ENCODE peak calls at places on chromosomes 4 and X, in ten cellular contexts. One of them, this sample, is unnamed.
A peak's percentile ranks its signal among the peaks of the same experiment; 100 is the strongest.

GRCh38 chr4:106294062-106294461 is 21.9 kb downstream of the TBCK start:
- DNase-seq in HTR-8/SVneo: no peak
- DNase-seq in pons: no peak
- DNase-seq in stimulated activated naive B cell treated with anti-CD40 and anti-IgM and Interleukin-4, amounts not matched to agents 10 μg/mL and 1 μg/mL and 100 μg/mL, for 72 hours: no peak
- DNase-seq in stimulated activated CD8-positive, alpha-beta memory T cell treated with anti-CD3 and anti-CD28 coated beads, Interleukin-4, amount 100 ng/mL, for 24 hours: no peak
- DNase-seq in nucleus accumbens: no peak
- DNase-seq in A549: no peak
- DNase-seq in mucosa of descending colon: no peak
- DNase-seq in ELF-1: no peak
- DNase-seq in substantia nigra: no peak
- DNase-seq in this sample: no peak

GRCh38 chrX:3638280-3638873 is 75.1 kb downstream of the PRKX start:
- DNase-seq in HTR-8/SVneo: peak; percentile 57
- DNase-seq in pons: peak; percentile 30
- DNase-seq in stimulated activated naive B cell treated with anti-CD40 and anti-IgM and Interleukin-4, amounts not matched to agents 10 μg/mL and 1 μg/mL and 100 μg/mL, for 72 hours: no peak
- DNase-seq in stimulated activated CD8-positive, alpha-beta memory T cell treated with anti-CD3 and anti-CD28 coated beads, Interleukin-4, amount 100 ng/mL, for 24 hours: peak; percentile 25
- DNase-seq in nucleus accumbens: no peak
- DNase-seq in A549: peak; percentile 37
- DNase-seq in mucosa of descending colon: no peak
- DNase-seq in ELF-1: peak; percentile 30
- DNase-seq in substantia nigra: no peak
- DNase-seq in this sample: peak; percentile 53

GRCh38 chrX:136754641-136755040 is 26.1 kb downstream of the ARHGEF6 start:
- DNase-seq in HTR-8/SVneo: no peak
- DNase-seq in pons: peak; percentile 32
- DNase-seq in stimulated activated naive B cell treated with anti-CD40 and anti-IgM and Interleukin-4, amounts not matched to agents 10 μg/mL and 1 μg/mL and 100 μg/mL, for 72 hours: no peak
- DNase-seq in stimulated activated CD8-positive, alpha-beta memory T cell treated with anti-CD3 and anti-CD28 coated beads, Interleukin-4, amount 100 ng/mL, for 24 hours: no peak
- DNase-seq in nucleus accumbens: peak; percentile 3
- DNase-seq in A549: no peak
- DNase-seq in mucosa of descending colon: peak; percentile 54
- DNase-seq in ELF-1: no peak
- DNase-seq in substantia nigra: no peak
- DNase-seq in this sample: no peak

GRCh38 chr4:71235321-71236206 is 103.3 kb upstream of the SLC4A4 start:
- DNase-seq in HTR-8/SVneo: no peak
- DNase-seq in pons: peak; percentile 22
- DNase-seq in stimulated activated naive B cell treated with anti-CD40 and anti-IgM and Interleukin-4, amounts not matched to agents 10 μg/mL and 1 μg/mL and 100 μg/mL, for 72 hours: no peak
- DNase-seq in stimulated activated CD8-positive, alpha-beta memory T cell treated with anti-CD3 and anti-CD28 coated beads, Interleukin-4, amount 100 ng/mL, for 24 hours: no peak
- DNase-seq in nucleus accumbens: peak; percentile 15
- DNase-seq in A549: no peak
- DNase-seq in mucosa of descending colon: no peak
- DNase-seq in ELF-1: no peak
- DNase-seq in substantia nigra: no peak
- DNase-seq in this sample: no peak

GRCh38 chr4:139509727-139510410 is 46.1 kb downstream of the SETD7 start:
- DNase-seq in HTR-8/SVneo: peak; percentile 13
- DNase-seq in pons: peak; percentile 70
- DNase-seq in stimulated activated naive B cell treated with anti-CD40 and anti-IgM and Interleukin-4, amounts not matched to agents 10 μg/mL and 1 μg/mL and 100 μg/mL, for 72 hours: no peak
- DNase-seq in stimulated activated CD8-positive, alpha-beta memory T cell treated with anti-CD3 and anti-CD28 coated beads, Interleukin-4, amount 100 ng/mL, for 24 hours: no peak
- DNase-seq in nucleus accumbens: peak; percentile 12
- DNase-seq in A549: peak; percentile 29
- DNase-seq in mucosa of descending colon: no peak
- DNase-seq in ELF-1: peak; percentile 37
- DNase-seq in substantia nigra: peak; percentile 8
- DNase-seq in this sample: peak; percentile 27

GRCh38 chr4:38075370-38076152 is 115.4 kb downstream of the PTTG2 start:
- DNase-seq in HTR-8/SVneo: no peak
- DNase-seq in pons: peak; percentile 75
- DNase-seq in stimulated activated naive B cell treated with anti-CD40 and anti-IgM and Interleukin-4, amounts not matched to agents 10 μg/mL and 1 μg/mL and 100 μg/mL, for 72 hours: no peak
- DNase-seq in stimulated activated CD8-positive, alpha-beta memory T cell treated with anti-CD3 and anti-CD28 coated beads, Interleukin-4, amount 100 ng/mL, for 24 hours: no peak
- DNase-seq in nucleus accumbens: no peak
- DNase-seq in A549: peak; percentile 30
- DNase-seq in mucosa of descending colon: no peak
- DNase-seq in ELF-1: no peak
- DNase-seq in substantia nigra: no peak
- DNase-seq in this sample: no peak

GRCh38 chrX:154349359-154349935 is 25.0 kb downstream of the FLNA start:
- DNase-seq in HTR-8/SVneo: no peak
- DNase-seq in pons: no peak
- DNase-seq in stimulated activated naive B cell treated with anti-CD40 and anti-IgM and Interleukin-4, amounts not matched to agents 10 μg/mL and 1 μg/mL and 100 μg/mL, for 72 hours: no peak
- DNase-seq in stimulated activated CD8-positive, alpha-beta memory T cell treated with anti-CD3 and anti-CD28 coated beads, Interleukin-4, amount 100 ng/mL, for 24 hours: no peak
- DNase-seq in nucleus accumbens: no peak
- DNase-seq in A549: peak; percentile 26
- DNase-seq in mucosa of descending colon: peak; percentile 50
- DNase-seq in ELF-1: no peak
- DNase-seq in substantia nigra: no peak
- DNase-seq in this sample: no peak

GRCh38 chrX:125769628-125770027 is 396.5 kb downstream of the DCAF12L2 start:
- DNase-seq in HTR-8/SVneo: no peak
- DNase-seq in pons: no peak
- DNase-seq in stimulated activated naive B cell treated with anti-CD40 and anti-IgM and Interleukin-4, amounts not matched to agents 10 μg/mL and 1 μg/mL and 100 μg/mL, for 72 hours: no peak
- DNase-seq in stimulated activated CD8-positive, alpha-beta memory T cell treated with anti-CD3 and anti-CD28 coated beads, Interleukin-4, amount 100 ng/mL, for 24 hours: no peak
- DNase-seq in nucleus accumbens: no peak
- DNase-seq in A549: no peak
- DNase-seq in mucosa of descending colon: no peak
- DNase-seq in ELF-1: no peak
- DNase-seq in substantia nigra: no peak
- DNase-seq in this sample: no peak

GRCh38 chr4:138542191-138542771 is 300.1 kb upstream of the SLC7A11 start:
- DNase-seq in HTR-8/SVneo: no peak
- DNase-seq in pons: no peak
- DNase-seq in stimulated activated naive B cell treated with anti-CD40 and anti-IgM and Interleukin-4, amounts not matched to agents 10 μg/mL and 1 μg/mL and 100 μg/mL, for 72 hours: no peak
- DNase-seq in stimulated activated CD8-positive, alpha-beta memory T cell treated with anti-CD3 and anti-CD28 coated beads, Interleukin-4, amount 100 ng/mL, for 24 hours: no peak
- DNase-seq in nucleus accumbens: no peak
- DNase-seq in A549: no peak
- DNase-seq in mucosa of descending colon: no peak
- DNase-seq in ELF-1: peak; percentile 54
- DNase-seq in substantia nigra: no peak
- DNase-seq in this sample: no peak

GRCh38 chrX:134602410-134602809 is 55.9 kb downstream of the PLAC1 start:
- DNase-seq in HTR-8/SVneo: no peak
- DNase-seq in pons: no peak
- DNase-seq in stimulated activated naive B cell treated with anti-CD40 and anti-IgM and Interleukin-4, amounts not matched to agents 10 μg/mL and 1 μg/mL and 100 μg/mL, for 72 hours: no peak
- DNase-seq in stimulated activated CD8-positive, alpha-beta memory T cell treated with anti-CD3 and anti-CD28 coated beads, Interleukin-4, amount 100 ng/mL, for 24 hours: no peak
- DNase-seq in nucleus accumbens: no peak
- DNase-seq in A549: no peak
- DNase-seq in mucosa of descending colon: no peak
- DNase-seq in ELF-1: no peak
- DNase-seq in substantia nigra: no peak
- DNase-seq in this sample: no peak

GRCh38 chr4:37793562-37793961 is 32.9 kb upstream of the PGM2 start:
- DNase-seq in HTR-8/SVneo: no peak
- DNase-seq in pons: peak; percentile 43
- DNase-seq in stimulated activated naive B cell treated with anti-CD40 and anti-IgM and Interleukin-4, amounts not matched to agents 10 μg/mL and 1 μg/mL and 100 μg/mL, for 72 hours: no peak
- DNase-seq in stimulated activated CD8-positive, alpha-beta memory T cell treated with anti-CD3 and anti-CD28 coated beads, Interleukin-4, amount 100 ng/mL, for 24 hours: no peak
- DNase-seq in nucleus accumbens: no peak
- DNase-seq in A549: peak; percentile 17
- DNase-seq in mucosa of descending colon: no peak
- DNase-seq in ELF-1: no peak
- DNase-seq in substantia nigra: no peak
- DNase-seq in this sample: no peak

GRCh38 chr4:98232202-98232601 is 29.0 kb upstream of the RAP1GDS1 start:
- DNase-seq in HTR-8/SVneo: no peak
- DNase-seq in pons: no peak
- DNase-seq in stimulated activated naive B cell treated with anti-CD40 and anti-IgM and Interleukin-4, amounts not matched to agents 10 μg/mL and 1 μg/mL and 100 μg/mL, for 72 hours: no peak
- DNase-seq in stimulated activated CD8-positive, alpha-beta memory T cell treated with anti-CD3 and anti-CD28 coated beads, Interleukin-4, amount 100 ng/mL, for 24 hours: no peak
- DNase-seq in nucleus accumbens: no peak
- DNase-seq in A549: peak; percentile 9
- DNase-seq in mucosa of descending colon: no peak
- DNase-seq in ELF-1: no peak
- DNase-seq in substantia nigra: no peak
- DNase-seq in this sample: no peak

GRCh38 chr4:3236326-3236878 is 12.6 kb upstream of the MSANTD1 start:
- DNase-seq in HTR-8/SVneo: no peak
- DNase-seq in pons: no peak
- DNase-seq in stimulated activated naive B cell treated with anti-CD40 and anti-IgM and Interleukin-4, amounts not matched to agents 10 μg/mL and 1 μg/mL and 100 μg/mL, for 72 hours: no peak
- DNase-seq in stimulated activated CD8-positive, alpha-beta memory T cell treated with anti-CD3 and anti-CD28 coated beads, Interleukin-4, amount 100 ng/mL, for 24 hours: no peak
- DNase-seq in nucleus accumbens: no peak
- DNase-seq in A549: no peak
- DNase-seq in mucosa of descending colon: peak; percentile 24
- DNase-seq in ELF-1: no peak
- DNase-seq in substantia nigra: no peak
- DNase-seq in this sample: no peak

GRCh38 chrX:44733931-44734330 is 109.9 kb upstream of the DUSP21 start:
- DNase-seq in HTR-8/SVneo: no peak
- DNase-seq in pons: no peak
- DNase-seq in stimulated activated naive B cell treated with anti-CD40 and anti-IgM and Interleukin-4, amounts not matched to agents 10 μg/mL and 1 μg/mL and 100 μg/mL, for 72 hours: no peak
- DNase-seq in stimulated activated CD8-positive, alpha-beta memory T cell treated with anti-CD3 and anti-CD28 coated beads, Interleukin-4, amount 100 ng/mL, for 24 hours: no peak
- DNase-seq in nucleus accumbens: no peak
- DNase-seq in A549: no peak
- DNase-seq in mucosa of descending colon: no peak
- DNase-seq in ELF-1: no peak
- DNase-seq in substantia nigra: no peak
- DNase-seq in this sample: no peak

GRCh38 chrX:24149346-24150050 is at the start of gene ZFX:
- DNase-seq in HTR-8/SVneo: no peak
- DNase-seq in pons: no peak
- DNase-seq in stimulated activated naive B cell treated with anti-CD40 and anti-IgM and Interleukin-4, amounts not matched to agents 10 μg/mL and 1 μg/mL and 100 μg/mL, for 72 hours: peak; percentile 67
- DNase-seq in stimulated activated CD8-positive, alpha-beta memory T cell treated with anti-CD3 and anti-CD28 coated beads, Interleukin-4, amount 100 ng/mL, for 24 hours: peak; percentile 68
- DNase-seq in nucleus accumbens: peak; percentile 24
- DNase-seq in A549: peak; percentile 74
- DNase-seq in mucosa of descending colon: peak; percentile 90
- DNase-seq in ELF-1: peak; percentile 55
- DNase-seq in substantia nigra: peak; percentile 41
- DNase-seq in this sample: peak; percentile 77

GRCh38 chrX:63635750-63636149 is 149.3 kb downstream of the ARHGEF9 start:
- DNase-seq in HTR-8/SVneo: no peak
- DNase-seq in pons: no peak
- DNase-seq in stimulated activated naive B cell treated with anti-CD40 and anti-IgM and Interleukin-4, amounts not matched to agents 10 μg/mL and 1 μg/mL and 100 μg/mL, for 72 hours: no peak
- DNase-seq in stimulated activated CD8-positive, alpha-beta memory T cell treated with anti-CD3 and anti-CD28 coated beads, Interleukin-4, amount 100 ng/mL, for 24 hours: no peak
- DNase-seq in nucleus accumbens: no peak
- DNase-seq in A549: no peak
- DNase-seq in mucosa of descending colon: no peak
- DNase-seq in ELF-1: no peak
- DNase-seq in substantia nigra: no peak
- DNase-seq in this sample: no peak

GRCh38 chrX:103941201-103941975 is 21.0 kb upstream of the TMSB15B start:
- DNase-seq in HTR-8/SVneo: no peak
- DNase-seq in pons: peak; percentile 35
- DNase-seq in stimulated activated naive B cell treated with anti-CD40 and anti-IgM and Interleukin-4, amounts not matched to agents 10 μg/mL and 1 μg/mL and 100 μg/mL, for 72 hours: no peak
- DNase-seq in stimulated activated CD8-positive, alpha-beta memory T cell treated with anti-CD3 and anti-CD28 coated beads, Interleukin-4, amount 100 ng/mL, for 24 hours: no peak
- DNase-seq in nucleus accumbens: no peak
- DNase-seq in A549: peak; percentile 58
- DNase-seq in mucosa of descending colon: no peak
- DNase-seq in ELF-1: no peak
- DNase-seq in substantia nigra: no peak
- DNase-seq in this sample: no peak

GRCh38 chr4:26388671-26389070 is 67.9 kb downstream of the RBPJ start:
- DNase-seq in HTR-8/SVneo: no peak
- DNase-seq in pons: no peak
- DNase-seq in stimulated activated naive B cell treated with anti-CD40 and anti-IgM and Interleukin-4, amounts not matched to agents 10 μg/mL and 1 μg/mL and 100 μg/mL, for 72 hours: no peak
- DNase-seq in stimulated activated CD8-positive, alpha-beta memory T cell treated with anti-CD3 and anti-CD28 coated beads, Interleukin-4, amount 100 ng/mL, for 24 hours: no peak
- DNase-seq in nucleus accumbens: no peak
- DNase-seq in A549: no peak
- DNase-seq in mucosa of descending colon: no peak
- DNase-seq in ELF-1: no peak
- DNase-seq in substantia nigra: no peak
- DNase-seq in this sample: no peak

GRCh38 chr4:3682236-3683076 is 83.7 kb upstream of the ADRA2C start:
- DNase-seq in HTR-8/SVneo: no peak
- DNase-seq in pons: no peak
- DNase-seq in stimulated activated naive B cell treated with anti-CD40 and anti-IgM and Interleukin-4, amounts not matched to agents 10 μg/mL and 1 μg/mL and 100 μg/mL, for 72 hours: no peak
- DNase-seq in stimulated activated CD8-positive, alpha-beta memory T cell treated with anti-CD3 and anti-CD28 coated beads, Interleukin-4, amount 100 ng/mL, for 24 hours: no peak
- DNase-seq in nucleus accumbens: no peak
- DNase-seq in A549: no peak
- DNase-seq in mucosa of descending colon: peak; percentile 38
- DNase-seq in ELF-1: no peak
- DNase-seq in substantia nigra: no peak
- DNase-seq in this sample: no peak

GRCh38 chrX:53294024-53294648 is 12.8 kb upstream of the IQSEC2 start:
- DNase-seq in HTR-8/SVneo: no peak
- DNase-seq in pons: no peak
- DNase-seq in stimulated activated naive B cell treated with anti-CD40 and anti-IgM and Interleukin-4, amounts not matched to agents 10 μg/mL and 1 μg/mL and 100 μg/mL, for 72 hours: no peak
- DNase-seq in stimulated activated CD8-positive, alpha-beta memory T cell treated with anti-CD3 and anti-CD28 coated beads, Interleukin-4, amount 100 ng/mL, for 24 hours: no peak
- DNase-seq in nucleus accumbens: no peak
- DNase-seq in A549: peak; percentile 32
- DNase-seq in mucosa of descending colon: no peak
- DNase-seq in ELF-1: no peak
- DNase-seq in substantia nigra: no peak
- DNase-seq in this sample: no peak

GRCh38 chr4:7944568-7945220 is 5.0 kb upstream of the AFAP1 start:
- DNase-seq in HTR-8/SVneo: no peak
- DNase-seq in pons: no peak
- DNase-seq in stimulated activated naive B cell treated with anti-CD40 and anti-IgM and Interleukin-4, amounts not matched to agents 10 μg/mL and 1 μg/mL and 100 μg/mL, for 72 hours: no peak
- DNase-seq in stimulated activated CD8-positive, alpha-beta memory T cell treated with anti-CD3 and anti-CD28 coated beads, Interleukin-4, amount 100 ng/mL, for 24 hours: no peak
- DNase-seq in nucleus accumbens: no peak
- DNase-seq in A549: no peak
- DNase-seq in mucosa of descending colon: no peak
- DNase-seq in ELF-1: no peak
- DNase-seq in substantia nigra: no peak
- DNase-seq in this sample: no peak

GRCh38 chrX:131745942-131746489 is 202.1 kb downstream of the OR13H1 start:
- DNase-seq in HTR-8/SVneo: no peak
- DNase-seq in pons: no peak
- DNase-seq in stimulated activated naive B cell treated with anti-CD40 and anti-IgM and Interleukin-4, amounts not matched to agents 10 μg/mL and 1 μg/mL and 100 μg/mL, for 72 hours: no peak
- DNase-seq in stimulated activated CD8-positive, alpha-beta memory T cell treated with anti-CD3 and anti-CD28 coated beads, Interleukin-4, amount 100 ng/mL, for 24 hours: no peak
- DNase-seq in nucleus accumbens: no peak
- DNase-seq in A549: no peak
- DNase-seq in mucosa of descending colon: no peak
- DNase-seq in ELF-1: no peak
- DNase-seq in substantia nigra: no peak
- DNase-seq in this sample: no peak

GRCh38 chrX:14039344-14039743 is 9.7 kb upstream of the GEMIN8 start:
- DNase-seq in HTR-8/SVneo: peak; percentile 41
- DNase-seq in pons: peak; percentile 52
- DNase-seq in stimulated activated naive B cell treated with anti-CD40 and anti-IgM and Interleukin-4, amounts not matched to agents 10 μg/mL and 1 μg/mL and 100 μg/mL, for 72 hours: peak; percentile 31
- DNase-seq in stimulated activated CD8-positive, alpha-beta memory T cell treated with anti-CD3 and anti-CD28 coated beads, Interleukin-4, amount 100 ng/mL, for 24 hours: peak; percentile 38
- DNase-seq in nucleus accumbens: no peak
- DNase-seq in A549: peak; percentile 54
- DNase-seq in mucosa of descending colon: no peak
- DNase-seq in ELF-1: no peak
- DNase-seq in substantia nigra: no peak
- DNase-seq in this sample: peak; percentile 60

GRCh38 chr4:84778041-84778440 is 188.4 kb downstream of the WDFY3 start:
- DNase-seq in HTR-8/SVneo: no peak
- DNase-seq in pons: no peak
- DNase-seq in stimulated activated naive B cell treated with anti-CD40 and anti-IgM and Interleukin-4, amounts not matched to agents 10 μg/mL and 1 μg/mL and 100 μg/mL, for 72 hours: no peak
- DNase-seq in stimulated activated CD8-positive, alpha-beta memory T cell treated with anti-CD3 and anti-CD28 coated beads, Interleukin-4, amount 100 ng/mL, for 24 hours: no peak
- DNase-seq in nucleus accumbens: no peak
- DNase-seq in A549: no peak
- DNase-seq in mucosa of descending colon: no peak
- DNase-seq in ELF-1: no peak
- DNase-seq in substantia nigra: no peak
- DNase-seq in this sample: no peak

GRCh38 chr4:145766273-145766672 is 86.3 kb downstream of the C4orf51 start:
- DNase-seq in HTR-8/SVneo: no peak
- DNase-seq in pons: no peak
- DNase-seq in stimulated activated naive B cell treated with anti-CD40 and anti-IgM and Interleukin-4, amounts not matched to agents 10 μg/mL and 1 μg/mL and 100 μg/mL, for 72 hours: no peak
- DNase-seq in stimulated activated CD8-positive, alpha-beta memory T cell treated with anti-CD3 and anti-CD28 coated beads, Interleukin-4, amount 100 ng/mL, for 24 hours: no peak
- DNase-seq in nucleus accumbens: no peak
- DNase-seq in A549: no peak
- DNase-seq in mucosa of descending colon: no peak
- DNase-seq in ELF-1: no peak
- DNase-seq in substantia nigra: no peak
- DNase-seq in this sample: no peak

GRCh38 chr4:107757860-107758476 is 37.9 kb upstream of the PAPSS1 start:
- DNase-seq in HTR-8/SVneo: no peak
- DNase-seq in pons: peak; percentile 46
- DNase-seq in stimulated activated naive B cell treated with anti-CD40 and anti-IgM and Interleukin-4, amounts not matched to agents 10 μg/mL and 1 μg/mL and 100 μg/mL, for 72 hours: no peak
- DNase-seq in stimulated activated CD8-positive, alpha-beta memory T cell treated with anti-CD3 and anti-CD28 coated beads, Interleukin-4, amount 100 ng/mL, for 24 hours: no peak
- DNase-seq in nucleus accumbens: no peak
- DNase-seq in A549: peak; percentile 17
- DNase-seq in mucosa of descending colon: no peak
- DNase-seq in ELF-1: no peak
- DNase-seq in substantia nigra: no peak
- DNase-seq in this sample: no peak

GRCh38 chr4:98939892-98940298 is 11.0 kb upstream of the EIF4E start:
- DNase-seq in HTR-8/SVneo: peak; percentile 26
- DNase-seq in pons: peak; percentile 67
- DNase-seq in stimulated activated naive B cell treated with anti-CD40 and anti-IgM and Interleukin-4, amounts not matched to agents 10 μg/mL and 1 μg/mL and 100 μg/mL, for 72 hours: no peak
- DNase-seq in stimulated activated CD8-positive, alpha-beta memory T cell treated with anti-CD3 and anti-CD28 coated beads, Interleukin-4, amount 100 ng/mL, for 24 hours: no peak
- DNase-seq in nucleus accumbens: no peak
- DNase-seq in A549: peak; percentile 56
- DNase-seq in mucosa of descending colon: no peak
- DNase-seq in ELF-1: peak; percentile 60
- DNase-seq in substantia nigra: no peak
- DNase-seq in this sample: no peak

GRCh38 chrX:19658030-19658429 is 142.7 kb upstream of the MAP3K15 start:
- DNase-seq in HTR-8/SVneo: no peak
- DNase-seq in pons: no peak
- DNase-seq in stimulated activated naive B cell treated with anti-CD40 and anti-IgM and Interleukin-4, amounts not matched to agents 10 μg/mL and 1 μg/mL and 100 μg/mL, for 72 hours: no peak
- DNase-seq in stimulated activated CD8-positive, alpha-beta memory T cell treated with anti-CD3 and anti-CD28 coated beads, Interleukin-4, amount 100 ng/mL, for 24 hours: no peak
- DNase-seq in nucleus accumbens: no peak
- DNase-seq in A549: no peak
- DNase-seq in mucosa of descending colon: no peak
- DNase-seq in ELF-1: no peak
- DNase-seq in substantia nigra: no peak
- DNase-seq in this sample: no peak